ENCODE peak calls at places on chromosomes 4 and X, in six cellular contexts. E, N, M, J, I and V are unnamed samples.

GRCh38 chrX:20437678-20438077 is 171.0 kb upstream of the RPS6KA3 start:
- DNase-seq in E (no peak), N (no peak), M (no peak), J (no peak), I (no peak), V (no peak)

GRCh38 chr4:113278324-113278934 is 229.0 kb downstream of the ANK2 start:
- DNase-seq in E (peak; percentile 74), N (peak; percentile 91), M (peak; percentile 68), J (peak; percentile 43), I (peak; percentile 51), V (peak; percentile 83)

GRCh38 chr4:67770422-67770821 is 16.2 kb upstream of the GNRHR start:
- DNase-seq in E (no peak), N (no peak), M (no peak), J (no peak), I (peak; percentile 78), V (no peak)

GRCh38 chrX:17390325-17390992 is 15.5 kb downstream of the NHS start:
- DNase-seq in E (peak; percentile 48), N (no peak), M (no peak), J (no peak), I (no peak), V (no peak)

GRCh38 chrX:138964501-138964900 is 253.0 kb upstream of the FGF13 start:
- DNase-seq in E (no peak), N (no peak), M (no peak), J (no peak), I (no peak), V (no peak)

GRCh38 chrX:2967998-2968909 is 38.1 kb upstream of the ARSH start:
- DNase-seq in E (peak; percentile 80), N (peak; percentile 74), M (peak; percentile 82), J (no peak), I (no peak), V (no peak)

GRCh38 chrX:64195862-64196261 is 9.6 kb downstream of the AMER1 start:
- DNase-seq in E (no peak), N (no peak), M (peak; percentile 49), J (no peak), I (no peak), V (peak; percentile 12)

GRCh38 chr4:71377561-71377960 is 38.7 kb downstream of the SLC4A4 start:
- DNase-seq in E (peak; percentile 92), N (peak; percentile 37), M (no peak), J (no peak), I (no peak), V (no peak)

GRCh38 chr4:188691811-188692210 is 552.6 kb downstream of the TRIML1 start:
- DNase-seq in E (no peak), N (no peak), M (no peak), J (no peak), I (no peak), V (no peak)

GRCh38 chr4:8708401-8709021 is 115.9 kb downstream of the CPZ start:
- DNase-seq in E (no peak), N (no peak), M (no peak), J (no peak), I (no peak), V (peak; percentile 1)

GRCh38 chr4:52837716-52838558 is 24.2 kb upstream of the RASL11B start:
- DNase-seq in E (peak; percentile 87), N (peak; percentile 92), M (peak; percentile 75), J (no peak), I (peak; percentile 22), V (no peak)

GRCh38 chr4:111360906-111361305 is 738.0 kb upstream of the PITX2 start:
- DNase-seq in E (no peak), N (no peak), M (no peak), J (no peak), I (no peak), V (no peak)

GRCh38 chrX:46628406-46629371 is 55.1 kb downstream of the CHST7 start:
- DNase-seq in E (peak; percentile 42), N (no peak), M (no peak), J (no peak), I (no peak), V (no peak)